ENCODE peak calls at places on chromosomes 16 and 17, in six cellular contexts. K, V, T, H, P and Z are unnamed samples.
A peak's percentile ranks its signal among the peaks of the same experiment; 100 is the strongest.

GRCh38 chr17:83109793-83110645 is 30.6 kb downstream of the METRNL start:
- DNase-seq in P (peak; percentile 96), T (no peak), V (no peak), H (peak; percentile 99), K (peak; percentile 94), Z (peak; percentile 91)

GRCh38 chr17:81173761-81174160 is 7.7 kb upstream of the AATK start:
- DNase-seq in H (peak; percentile 19), P (no peak), T (no peak), K (no peak), V (no peak), Z (no peak)

GRCh38 chr17:28151001-28151400 is 108.5 kb downstream of the NLK start:
- DNase-seq in H (no peak), P (no peak), K (no peak), V (peak; percentile 28), T (peak; percentile 55), Z (no peak)

GRCh38 chr17:43515641-43516040 is 30.5 kb downstream of the ETV4 start:
- DNase-seq in K (no peak), P (no peak), H (no peak), V (no peak), T (no peak), Z (no peak)

GRCh38 chr17:75588546-75589016 is 981 bp downstream of the MYO15B start:
- DNase-seq in H (no peak), V (peak; percentile 43), K (no peak), T (no peak), P (no peak), Z (no peak)

GRCh38 chr17:9322298-9322697 is 253.3 kb downstream of the STX8 start:
- DNase-seq in P (no peak), V (no peak), T (peak; percentile 56), H (no peak), K (no peak), Z (no peak)

GRCh38 chr16:59758848-59759247 is 1024.7 kb upstream of the GOT2 start:
- DNase-seq in K (no peak), T (no peak), H (no peak), P (peak; percentile 38), V (no peak), Z (peak; percentile 80)

GRCh38 chr16:22353188-22353919 is 21.1 kb downstream of the CDR2 start:
- DNase-seq in V (peak; percentile 52), T (no peak), P (peak; percentile 55), H (peak; percentile 86), K (peak; percentile 52), Z (peak; percentile 66)

GRCh38 chr16:3070608-3071111 is 5.2 kb downstream of the IL32 start:
- DNase-seq in P (no peak), V (no peak), H (no peak), K (no peak), T (no peak), Z (no peak)

GRCh38 chr17:45149669-45150603 is 1.7 kb downstream of the HEXIM1 start:
- DNase-seq in K (peak; percentile 63), V (peak; percentile 59), T (peak; percentile 66), P (peak; percentile 68), H (peak; percentile 86), Z (peak; percentile 65)

GRCh38 chr17:19269641-19270040 is 32.5 kb downstream of the EPN2 start:
- DNase-seq in K (no peak), P (no peak), V (no peak), H (no peak), T (no peak), Z (no peak)

GRCh38 chr16:84044108-84044488 is 1.5 kb upstream of the SLC38A8 start:
- DNase-seq in K (peak; percentile 29), H (peak; percentile 62), P (peak; percentile 48), V (peak; percentile 72), T (peak; percentile 52), Z (no peak)

GRCh38 chr17:78082988-78083387 is 45.6 kb downstream of the TMC6 start:
- DNase-seq in H (no peak), V (no peak), K (no peak), T (no peak), P (no peak), Z (no peak)

GRCh38 chr16:29804455-29805231 is 1.7 kb upstream of the MAZ start:
- DNase-seq in V (peak; percentile 28), K (peak; percentile 33), T (peak; percentile 43), H (peak; percentile 71), P (no peak), Z (no peak)

GRCh38 chr17:12549499-12549901 is 116.2 kb upstream of the MYOCD start:
- DNase-seq in T (no peak), H (no peak), K (no peak), V (no peak), P (no peak), Z (no peak)

GRCh38 chr16:89448656-89449055 is 41.7 kb downstream of the ANKRD11 start:
- DNase-seq in H (no peak), T (no peak), V (no peak), P (no peak), K (no peak), Z (no peak)

GRCh38 chr16:78321611-78322010 is 222.2 kb downstream of the WWOX start:
- DNase-seq in T (no peak), V (peak; percentile 38), P (no peak), K (no peak), H (no peak), Z (no peak)

GRCh38 chr16:24999088-24999670 is 16.0 kb downstream of the ARHGAP17 start:
- DNase-seq in V (no peak), K (no peak), H (peak; percentile 45), P (no peak), T (no peak), Z (no peak)

GRCh38 chr16:24998201-24998600 is 17.0 kb downstream of the ARHGAP17 start:
- DNase-seq in T (no peak), H (no peak), V (no peak), K (no peak), P (no peak), Z (no peak)

GRCh38 chr16:24996731-24997130 is 18.4 kb downstream of the ARHGAP17 start:
- DNase-seq in K (no peak), T (no peak), P (no peak), V (no peak), H (no peak), Z (no peak)

GRCh38 chr16:24997665-24998064 is 17.5 kb downstream of the ARHGAP17 start:
- DNase-seq in V (no peak), T (no peak), H (no peak), P (no peak), K (no peak), Z (no peak)

DNA sequence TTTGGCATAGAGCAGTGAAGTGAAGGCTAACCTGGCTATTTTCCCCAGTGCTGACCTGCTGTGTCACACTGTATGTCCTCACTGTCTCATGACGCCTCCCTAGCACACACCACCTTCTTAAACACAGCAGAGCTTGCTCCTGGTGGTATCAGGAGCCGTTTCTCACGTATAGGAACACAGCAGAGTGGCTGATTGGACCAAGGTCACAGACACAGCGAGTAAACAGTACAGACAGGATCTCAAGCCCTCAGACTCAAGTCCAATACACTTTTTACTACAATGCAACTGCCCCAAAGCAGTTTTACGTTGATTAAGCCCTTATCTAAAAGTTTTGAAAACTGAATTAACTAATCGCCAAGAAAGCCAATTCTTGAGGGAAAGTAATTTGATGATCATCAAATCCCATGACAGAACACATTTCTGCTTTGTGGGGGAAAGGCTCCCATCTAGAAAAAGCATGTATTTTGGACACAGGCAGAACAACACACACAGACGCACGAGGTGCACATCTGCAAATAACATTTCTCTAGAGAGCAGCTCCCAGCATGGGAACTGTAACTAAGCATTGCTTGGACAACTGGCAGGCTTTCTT is 15.2 kb downstream of the ARHGAP17 start:
- DNase-seq in H (peak; percentile 31), K (no peak), T (no peak), V (no peak), P (peak; percentile 14), Z (no peak)
- H3K4me3 ChIP-seq in H (no peak overlapping the region), K (no peak overlapping the region), T (no peak overlapping the region), V (no peak overlapping the region), P (no peak overlapping the region), Z (no peak overlapping the region)

GRCh38 chr17:67080804-67081203 is 36.5 kb downstream of the CACNG1 start:
- DNase-seq in K (no peak), T (no peak), V (no peak), H (no peak), P (no peak), Z (no peak)

GRCh38 chr17:67082110-67082509 is 37.8 kb downstream of the CACNG1 start:
- DNase-seq in P (no peak), T (no peak), K (no peak), V (no peak), H (no peak), Z (no peak)

GRCh38 chr17:67079481-67079880 is 35.1 kb downstream of the CACNG1 start:
- DNase-seq in K (no peak), T (no peak), H (no peak), P (no peak), V (no peak), Z (no peak)

GRCh38 chr17:67085406-67085805 is 41.1 kb downstream of the CACNG1 start:
- DNase-seq in P (no peak), H (no peak), V (no peak), T (no peak), K (no peak), Z (no peak)
- H4K20me1 ChIP-seq in P (no peaks in the 10 kb centered on the region), H (peaks cover 5% of the 10 kb centered on the region), V (no peaks in the 10 kb centered on the region), T (no peaks in the 10 kb centered on the region), K (no peaks in the 10 kb centered on the region), Z (no peaks in the 10 kb centered on the region)

DNA sequence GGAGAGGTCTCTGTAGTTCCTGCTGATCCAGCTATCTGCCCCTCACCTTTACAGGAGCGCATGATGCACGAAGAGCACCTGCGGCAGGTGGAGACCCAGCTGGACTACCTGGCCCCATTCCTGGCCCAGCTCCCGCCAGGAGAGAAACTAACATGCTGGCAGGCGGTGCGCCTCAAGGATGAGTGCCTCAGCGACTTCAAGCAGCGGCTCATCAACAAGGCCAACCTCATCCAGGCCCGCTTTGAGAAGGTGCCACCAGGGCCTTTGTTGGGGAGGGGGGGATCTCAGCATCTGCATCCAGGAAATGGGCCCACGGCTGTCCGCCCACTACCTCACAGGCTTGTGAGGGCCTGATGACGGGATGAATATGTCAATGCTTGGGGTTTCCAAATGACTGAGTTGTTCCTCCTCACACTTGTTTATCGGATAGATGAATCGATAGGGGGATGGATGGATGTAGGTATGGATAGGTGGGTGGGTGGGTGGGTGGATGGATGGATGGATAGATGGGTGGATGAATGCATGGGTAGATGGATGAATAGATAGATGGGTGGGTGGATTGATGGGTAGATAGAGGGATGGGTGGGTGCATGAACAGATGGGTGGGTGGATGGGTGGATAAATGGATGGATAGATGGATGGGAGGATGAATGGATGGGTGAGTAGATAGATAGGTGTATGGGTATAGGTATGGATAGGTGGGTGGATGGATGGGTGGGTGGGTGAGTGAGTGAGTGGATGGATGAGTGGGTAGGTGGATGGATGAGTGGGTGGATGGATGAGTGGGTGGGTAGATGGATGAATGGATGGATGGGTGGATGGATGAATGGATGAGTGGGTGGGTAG is 7.0 kb upstream of the KATNB1 start:
- DNase-seq in V (no peak), T (no peak), H (no peak), P (no peak), K (no peak), Z (no peak)
- H3K4me3 ChIP-seq in V (no peak overlapping the region), T (no peak overlapping the region), H (no peak overlapping the region), P (no peak overlapping the region), K (no peak overlapping the region), Z (no peak overlapping the region)

GRCh38 chr16:85181739-85182129 is 69.5 kb upstream of the CIBAR2 start:
- DNase-seq in P (no peak), V (no peak), H (no peak), K (no peak), T (no peak), Z (no peak)
- H4K20me1 ChIP-seq in P (no peaks in the 10 kb centered on the region), V (peaks cover 10% of the 10 kb centered on the region), H (no peaks in the 10 kb centered on the region), K (no peaks in the 10 kb centered on the region), T (peaks cover 7% of the 10 kb centered on the region), Z (no peaks in the 10 kb centered on the region)